ENCODE peak calls at places on chromosomes 2 and 18, in nine cellular contexts. S is HFFc6; V is activated CD4-positive, alpha-beta T cell treated with anti-CD3 and anti-CD28 coated beads, Interleukin-2, amount 10 ng/mL, durations not matched to agents 7 days and 5 days; N is stimulated activated naive B cell treated with anti-CD40 and anti-IgM and Interleukin-4, amounts not matched to agents 10 μg/mL and 1 μg/mL and 100 μg/mL, for 72 hours; A is KG1; M is skeletal muscle cell; J is Calu3; X is amygdala; C is NCI-H2081. G is an unnamed sample.

GRCh38 chr2:106638043-106638442 is 150.9 kb downstream of the CD8B2 start:
- DNase-seq in S (peak; percentile 28), C (peak; percentile 47), V (no peak), A (no peak), M (no peak), X (no peak), N (no peak), J (no peak), G (no peak)

GRCh38 chr2:147657086-147658000 is 187.5 kb upstream of the ACVR2A start:
- DNase-seq in X (no peak), C (no peak), M (no peak), J (no peak), A (no peak), V (no peak), N (no peak), S (no peak), G (no peak)

GRCh38 chr2:215590353-215590752 is 154.5 kb upstream of the FN1 start:
- DNase-seq in N (no peak), V (no peak), C (no peak), S (peak; percentile 24), J (no peak), A (no peak), M (no peak), X (no peak), G (no peak)

GRCh38 chr2:32591669-32592463 is 36.0 kb upstream of the TTC27 start:
- DNase-seq in C (no peak), M (no peak), V (peak; percentile 35), N (no peak), S (no peak), A (peak; percentile 57), J (no peak), X (no peak), G (no peak)

GRCh38 chr2:72173640-72174321 is 26.1 kb upstream of the CYP26B1 start:
- DNase-seq in M (no peak), J (no peak), S (peak; percentile 13), V (no peak), X (no peak), C (no peak), N (no peak), A (no peak), G (no peak)

GRCh38 chr2:178119181-178119922 is 7.1 kb downstream of the RBM45 start:
- DNase-seq in X (no peak), C (no peak), N (no peak), M (no peak), V (no peak), A (no peak), S (no peak), J (no peak), G (no peak)

GRCh38 chr2:58923869-58924268 is 682.7 kb upstream of the FANCL start:
- DNase-seq in C (no peak), J (no peak), M (peak; percentile 88), S (peak; percentile 97), N (no peak), A (no peak), X (no peak), V (no peak), G (no peak)

GRCh38 chr2:230924470-230925341 is at the start of gene GPR55:
- DNase-seq in S (no peak), V (peak; percentile 41), J (peak; percentile 27), X (no peak), N (peak; percentile 42), C (no peak), M (no peak), A (no peak), G (peak; percentile 90)

GRCh38 chr2:54589340-54590215 is 133.5 kb downstream of the SPTBN1 start:
- DNase-seq in S (no peak), A (no peak), X (no peak), M (no peak), J (no peak), V (peak; percentile 59), N (no peak), C (no peak), G (no peak)

GRCh38 chr2:203936535-203936934 is at the start of gene ICOS:
- DNase-seq in A (no peak), J (no peak), V (peak; percentile 76), N (no peak), X (no peak), M (no peak), S (no peak), C (no peak), G (no peak)

GRCh38 chr2:6748399-6748798 is 117.3 kb downstream of the CMPK2 start:
- DNase-seq in S (no peak), J (no peak), A (no peak), X (no peak), C (no peak), V (no peak), M (no peak), N (no peak), G (no peak)

GRCh38 chr2:55120634-55121359 is 70.5 kb upstream of the RTN4 start:
- DNase-seq in N (no peak), J (no peak), S (peak; percentile 33), A (peak; percentile 20), C (no peak), M (peak; percentile 94), X (peak; percentile 63), V (no peak), G (no peak)

GRCh38 chr2:150598383-150598782 is 110.9 kb upstream of the RND3 start:
- DNase-seq in X (no peak), J (no peak), A (no peak), N (no peak), M (no peak), V (no peak), C (no peak), S (no peak), G (no peak)

GRCh38 chr2:120134263-120134662 is 88.9 kb downstream of the TMEM185B start:
- DNase-seq in V (no peak), M (peak; percentile 79), S (peak; percentile 92), N (no peak), A (no peak), X (no peak), C (no peak), J (peak; percentile 3), G (peak; percentile 14)

GRCh38 chr2:55550368-55551102 is 31.0 kb downstream of the CFAP36 start:
- DNase-seq in S (peak; percentile 69), V (no peak), N (no peak), A (no peak), M (peak; percentile 45), J (no peak), C (no peak), X (no peak), G (no peak)

GRCh38 chr2:96556441-96557330 is 20.1 kb downstream of the ARID5A start:
- DNase-seq in N (peak; percentile 46), M (no peak), V (no peak), A (no peak), J (peak; percentile 90), C (no peak), S (peak; percentile 84), X (no peak), G (no peak)

GRCh38 chr18:12307871-12308385 is at the start of gene TUBB6:
- DNase-seq in X (no peak), N (peak; percentile 55), A (no peak), J (peak; percentile 56), S (peak; percentile 81), V (no peak), M (no peak), C (no peak), G (peak; percentile 97)

GRCh38 chr2:72694715-72695496 is 130.9 kb downstream of the EXOC6B start:
- DNase-seq in V (no peak), M (peak; percentile 50), J (peak; percentile 29), N (no peak), X (peak; percentile 4), S (peak; percentile 50), C (peak; percentile 14), A (no peak), G (no peak)

GRCh38 chr2:68279691-68280090 is 27.4 kb upstream of the PPP3R1 start:
- DNase-seq in A (no peak), S (no peak), J (no peak), M (no peak), X (no peak), N (no peak), V (no peak), C (peak; percentile 5), G (no peak)

GRCh38 chr18:48888681-48889080 is 62.1 kb downstream of the SMAD7 start:
- DNase-seq in N (no peak), X (no peak), J (no peak), C (no peak), A (no peak), V (no peak), M (no peak), S (no peak), G (no peak)

GRCh38 chr2:25257032-25257455 is 84.7 kb downstream of the DNMT3A start:
- DNase-seq in A (no peak), V (no peak), N (no peak), X (peak; percentile 55), C (peak; percentile 17), J (no peak), S (peak; percentile 65), M (peak; percentile 31), G (peak; percentile 37)

GRCh38 chr2:50515638-50516037 is 516.3 kb downstream of the NRXN1 start:
- DNase-seq in C (no peak), S (no peak), M (no peak), J (no peak), A (no peak), N (no peak), X (no peak), V (no peak), G (no peak)

GRCh38 chr18:3889803-3890202 is 439.8 kb downstream of the TGIF1 start:
- DNase-seq in X (no peak), N (no peak), M (peak; percentile 80), V (no peak), S (peak; percentile 76), C (no peak), J (no peak), A (no peak), G (no peak)

GRCh38 chr2:31138037-31138962 is at the start of gene GALNT14:
- DNase-seq in A (peak; percentile 47), N (peak; percentile 64), J (peak; percentile 93), C (no peak), X (peak; percentile 48), S (peak; percentile 3), V (peak; percentile 22), M (no peak), G (peak; percentile 95)

GRCh38 chr2:173290046-173290445 is 64.6 kb upstream of the CDCA7 start:
- DNase-seq in S (no peak), J (no peak), M (no peak), A (no peak), X (no peak), C (no peak), N (no peak), V (no peak), G (no peak)

GRCh38 chr2:191051825-191052778 is 38.1 kb upstream of the STAT1 start:
- DNase-seq in N (no peak), J (peak; percentile 13), C (peak; percentile 35), S (peak; percentile 66), A (peak; percentile 55), M (no peak), X (no peak), V (peak; percentile 54), G (peak; percentile 21)

GRCh38 chr18:27863780-27864430 is 313.0 kb downstream of the CDH2 start:
- DNase-seq in A (no peak), V (no peak), S (no peak), C (no peak), N (no peak), J (no peak), X (no peak), M (no peak), G (no peak)

GRCh38 chr2:223578846-223579245 is 23.3 kb downstream of the SCG2 start:
- DNase-seq in V (no peak), M (no peak), A (no peak), X (no peak), N (no peak), J (no peak), S (no peak), C (no peak), G (no peak)

GRCh38 chr2:98658816-98659486 is 50.6 kb downstream of the UNC50 start:
- DNase-seq in S (no peak), X (no peak), M (no peak), J (no peak), V (peak; percentile 20), C (no peak), A (no peak), N (no peak), G (no peak)

GRCh38 chr2:37925063-37925897 is at the start of gene RMDN2:
- DNase-seq in N (peak; percentile 85), X (peak; percentile 79), M (peak; percentile 70), V (peak; percentile 80), J (peak; percentile 93), A (peak; percentile 86), C (peak; percentile 92), S (peak; percentile 91), G (peak; percentile 95)

G was measured in H7.